ENCODE peak calls at places on chromosomes 16 and 17, in ten cellular contexts. E is GOT3; A is left colon; K is BE2C; W is T-helper 17 cell; D is H7; P is NCI-H446; R is fibroblast of villous mesenchyme; B is AG04449; U is stimulated activated effector memory CD8-positive, alpha-beta T cell treated with anti-CD3 and anti-CD28 coated beads, Interleukin-12 subunit alpha, Interleukin-12 subunit beta, amount 100 ng/mL, for 72 hours. H is an unnamed sample.

GRCh38 chr16:62597874-62598273 is 561.6 kb upstream of the CDH8 start:
- DNase-seq in E (no peak), A (no peak), K (no peak), W (no peak), D (no peak), P (no peak), R (no peak), B (no peak), U (no peak), H (no peak)

GRCh38 chr16:86753399-86753798 is 175.1 kb downstream of the FOXL1 start:
- DNase-seq in E (no peak), A (no peak), K (no peak), W (no peak), D (no peak), P (no peak), R (no peak), B (no peak), U (no peak), H (no peak)

GRCh38 chr16:12096828-12097522 is 120.4 kb downstream of the SNX29 start:
- DNase-seq in E (no peak), A (no peak), K (no peak), W (no peak), D (no peak), P (no peak), R (no peak), B (no peak), U (no peak), H (no peak)

GRCh38 chr16:11258553-11259287 is 2.7 kb upstream of the SOCS1 start:
- DNase-seq in E (no peak), A (peak), K (no peak), W (no peak), D (no peak), P (no peak), R (peak), B (no peak), U (peak), H (no peak)

GRCh38 chr16:24257965-24258364 is 1.8 kb downstream of the CACNG3 start:
- DNase-seq in E (no peak), A (no peak), K (no peak), W (no peak), D (peak), P (no peak), R (no peak), B (no peak), U (no peak), H (no peak)

GRCh38 chr16:7511549-7512260 is 179.1 kb downstream of the RBFOX1 start:
- DNase-seq in E (no peak), A (no peak), K (no peak), W (no peak), D (no peak), P (no peak), R (no peak), B (no peak), U (no peak), H (no peak)

GRCh38 chr17:74883241-74883750 is 10.1 kb downstream of the FADS6 start:
- DNase-seq in E (no peak), A (no peak), K (no peak), W (no peak), D (no peak), P (no peak), R (no peak), B (no peak), U (no peak), H (no peak)

GRCh38 chr17:35002876-35003551 is 22.7 kb downstream of the LIG3 start:
- DNase-seq in E (no peak), A (peak), K (no peak), W (no peak), D (no peak), P (no peak), R (peak), B (no peak), U (no peak), H (no peak)

GRCh38 chr17:50482516-50482915 is 3.9 kb downstream of the RSAD1 start:
- DNase-seq in E (peak), A (peak), K (peak), W (peak), D (peak), P (peak), R (peak), B (peak), U (peak), H (peak)

GRCh38 chr17:59361916-59362810 is 30.7 kb downstream of the YPEL2 start:
- DNase-seq in E (no peak), A (no peak), K (no peak), W (no peak), D (no peak), P (no peak), R (peak), B (peak), U (no peak), H (no peak)

GRCh38 chr17:76240461-76241204 is at the start of gene RNF157:
- DNase-seq in E (no peak), A (peak), K (peak), W (peak), D (peak), P (peak), R (peak), B (no peak), U (peak), H (peak)

GRCh38 chr16:11670171-11671131 is 2.2 kb downstream of the SNN start:
- DNase-seq in E (no peak), A (no peak), K (no peak), W (no peak), D (peak), P (no peak), R (no peak), B (no peak), U (no peak), H (no peak)

GRCh38 chr16:23134274-23134673 is 15.0 kb downstream of the USP31 start:
- DNase-seq in E (no peak), A (no peak), K (peak), W (no peak), D (no peak), P (no peak), R (peak), B (no peak), U (no peak), H (no peak)

GRCh38 chr16:13041180-13041579 is 139.8 kb downstream of the SHISA9 start:
- DNase-seq in E (no peak), A (no peak), K (no peak), W (no peak), D (no peak), P (no peak), R (no peak), B (no peak), U (no peak), H (no peak)

GRCh38 chr16:88316941-88317618 is 65.7 kb upstream of the ZNF469 start:
- DNase-seq in E (no peak), A (no peak), K (no peak), W (no peak), D (no peak), P (no peak), R (no peak), B (no peak), U (no peak), H (peak)

GRCh38 chr17:1789936-1790335 is 28.1 kb downstream of the SERPINF1 start:
- DNase-seq in E (no peak), A (no peak), K (no peak), W (no peak), D (no peak), P (no peak), R (no peak), B (no peak), U (no peak), H (no peak)

GRCh38 chr17:47315451-47316266 is 8.1 kb upstream of the EFCAB13 start:
- DNase-seq in E (no peak), A (no peak), K (peak), W (peak), D (peak), P (peak), R (peak), B (peak), U (no peak), H (no peak)

GRCh38 chr16:907361-907760 is 63.4 kb downstream of the LMF1 start:
- DNase-seq in E (no peak), A (no peak), K (peak), W (no peak), D (no peak), P (no peak), R (no peak), B (no peak), U (no peak), H (peak)

GRCh38 chr17:57396515-57396921 is 140.2 kb downstream of the MSI2 start:
- DNase-seq in E (no peak), A (no peak), K (no peak), W (no peak), D (no peak), P (no peak), R (no peak), B (no peak), U (no peak), H (no peak)

GRCh38 chr16:66226762-66227161 is 139.7 kb upstream of the CDH5 start:
- DNase-seq in E (no peak), A (no peak), K (no peak), W (no peak), D (no peak), P (no peak), R (no peak), B (no peak), U (no peak), H (no peak)

GRCh38 chr16:84930298-84931106 is 80.8 kb downstream of the ZDHHC7 start:
- DNase-seq in E (no peak), A (no peak), K (no peak), W (no peak), D (no peak), P (no peak), R (no peak), B (no peak), U (no peak), H (no peak)

GRCh38 chr17:59349178-59349577 is 17.7 kb downstream of the YPEL2 start:
- DNase-seq in E (no peak), A (no peak), K (no peak), W (no peak), D (no peak), P (no peak), R (no peak), B (no peak), U (no peak), H (no peak)

GRCh38 chr17:63542942-63543821 is 7.1 kb upstream of the DCAF7 start:
- DNase-seq in E (no peak), A (peak), K (no peak), W (no peak), D (peak), P (no peak), R (no peak), B (no peak), U (no peak), H (no peak)

GRCh38 chr16:4847774-4848587 is 700 bp downstream of the UBN1 start:
- DNase-seq in E (no peak), A (peak), K (peak), W (peak), D (peak), P (no peak), R (peak), B (no peak), U (no peak), H (peak)

GRCh38 chr17:78391051-78391431 is 12.6 kb downstream of the PGS1 start:
- DNase-seq in E (no peak), A (no peak), K (no peak), W (no peak), D (no peak), P (no peak), R (no peak), B (no peak), U (no peak), H (peak)

GRCh38 chr17:9982159-9982558 is 77.1 kb upstream of the RCVRN start:
- DNase-seq in E (no peak), A (no peak), K (no peak), W (no peak), D (peak), P (no peak), R (peak), B (no peak), U (no peak), H (no peak)

GRCh38 chr17:2563061-2563460 is 30.4 kb upstream of the PAFAH1B1 start:
- DNase-seq in E (no peak), A (no peak), K (peak), W (no peak), D (no peak), P (no peak), R (no peak), B (no peak), U (no peak), H (no peak)

GRCh38 chr16:11499295-11500089 is 87.2 kb downstream of the LITAF start:
- DNase-seq in E (no peak), A (no peak), K (peak), W (no peak), D (peak), P (no peak), R (no peak), B (no peak), U (no peak), H (no peak)

GRCh38 chr17:18281815-18282214 is 21.4 kb downstream of the MIEF2 start:
- DNase-seq in E (no peak), A (no peak), K (no peak), W (no peak), D (no peak), P (no peak), R (no peak), B (no peak), U (no peak), H (no peak)